ENCODE peak calls at places on chromosome 21, in four cellular contexts. V, M, S and Q are unnamed samples.
A peak's percentile ranks its signal among the peaks of the same experiment; 100 is the strongest.

GRCh38 chr21:45294509-45295291 is 7.0 kb upstream of the POFUT2 start:
- DNase-seq in V (no peak), M (no peak), S (no peak), Q (no peak)

GRCh38 chr21:45542242-45542666 is at the start of gene SLC19A1:
- DNase-seq in V (peak; percentile 98), M (no peak), S (peak; percentile 98), Q (peak; percentile 98)

GRCh38 chr21:31554511-31555022 is 104.9 kb upstream of the SOD1 start:
- DNase-seq in V (no peak), M (no peak), S (no peak), Q (no peak)

GRCh38 chr21:17343055-17343454 is 169.8 kb upstream of the CXADR start:
- DNase-seq in V (no peak), M (no peak), S (peak; percentile 8), Q (no peak)

GRCh38 chr21:45393021-45393420 is 11.9 kb upstream of the COL18A1 start:
- DNase-seq in V (no peak), M (no peak), S (no peak), Q (no peak)

GRCh38 chr21:44282370-44282769 is 3.3 kb upstream of the AIRE start:
- DNase-seq in V (no peak), M (no peak), S (no peak), Q (no peak)

GRCh38 chr21:46527801-46528200 is 69.1 kb downstream of the DIP2A start:
- DNase-seq in V (no peak), M (no peak), S (no peak), Q (no peak)

GRCh38 chr21:45388011-45388521 is 16.9 kb upstream of the COL18A1 start:
- DNase-seq in V (no peak), M (no peak), S (no peak), Q (no peak)

GRCh38 chr21:37208056-37208705 is 59.0 kb downstream of the VPS26C start:
- DNase-seq in V (no peak), M (no peak), S (peak; percentile 68), Q (peak; percentile 68)

GRCh38 chr21:16046625-16047340 is 317.0 kb downstream of the USP25 start:
- DNase-seq in V (no peak), M (no peak), S (no peak), Q (no peak)

GRCh38 chr21:44709426-44710293 is 1.7 kb downstream of the TSPEAR start:
- DNase-seq in V (no peak), M (no peak), S (no peak), Q (no peak)

GRCh38 chr21:31731802-31732537 is at the start of gene SCAF4:
- DNase-seq in V (peak; percentile 85), M (peak; percentile 49), S (peak; percentile 97), Q (peak; percentile 82)

GRCh38 chr21:44425307-44425894 is 29.9 kb upstream of the LRRC3 start:
- DNase-seq in V (no peak), M (no peak), S (no peak), Q (no peak)

GRCh38 chr21:14120091-14120734 is 90.5 kb downstream of the LIPI start:
- DNase-seq in V (no peak), M (no peak), S (peak; percentile 43), Q (no peak)

GRCh38 chr21:34835526-34835925 is 166.7 kb downstream of the CLIC6 start:
- DNase-seq in V (no peak), M (no peak), S (no peak), Q (no peak)

GRCh38 chr21:34565238-34565637 is 49.7 kb downstream of the RCAN1 start:
- DNase-seq in V (no peak), M (no peak), S (no peak), Q (no peak)

GRCh38 chr21:34704119-34704518 is 35.3 kb downstream of the CLIC6 start:
- DNase-seq in V (no peak), M (no peak), S (no peak), Q (no peak)

GRCh38 chr21:16162953-16163352 is 433.2 kb downstream of the USP25 start:
- DNase-seq in V (no peak), M (no peak), S (no peak), Q (no peak)

GRCh38 chr21:37866027-37866426 is 50.2 kb downstream of the KCNJ6 start:
- DNase-seq in V (no peak), M (no peak), S (no peak), Q (no peak)

GRCh38 chr21:30480145-30480544 is at the start of gene KRTAP19-1:
- DNase-seq in V (no peak), M (no peak), S (no peak), Q (no peak)

GRCh38 chr21:45385549-45386050 is 19.4 kb upstream of the COL18A1 start:
- DNase-seq in V (no peak), M (no peak), S (no peak), Q (no peak)

GRCh38 chr21:44253832-44254700 is 7.6 kb downstream of the DNMT3L start:
- DNase-seq in V (no peak), M (no peak), S (peak; percentile 7), Q (peak; percentile 13)

GRCh38 chr21:44896561-44897286 is 23.2 kb upstream of the PTTG1IP start:
- DNase-seq in V (no peak), M (no peak), S (no peak), Q (no peak)

GRCh38 chr21:17858764-17859163 is 39.6 kb upstream of the C21orf91 start:
- DNase-seq in V (no peak), M (no peak), S (no peak), Q (no peak)

GRCh38 chr21:30408782-30409494 is 13.1 kb downstream of the KRTAP13-1 start:
- DNase-seq in V (no peak), M (peak; percentile 95), S (peak; percentile 8), Q (no peak)

GRCh38 chr21:46253610-46254124 is 25.1 kb upstream of the LSS start:
- DNase-seq in V (no peak), M (no peak), S (peak; percentile 49), Q (no peak)

DNA sequence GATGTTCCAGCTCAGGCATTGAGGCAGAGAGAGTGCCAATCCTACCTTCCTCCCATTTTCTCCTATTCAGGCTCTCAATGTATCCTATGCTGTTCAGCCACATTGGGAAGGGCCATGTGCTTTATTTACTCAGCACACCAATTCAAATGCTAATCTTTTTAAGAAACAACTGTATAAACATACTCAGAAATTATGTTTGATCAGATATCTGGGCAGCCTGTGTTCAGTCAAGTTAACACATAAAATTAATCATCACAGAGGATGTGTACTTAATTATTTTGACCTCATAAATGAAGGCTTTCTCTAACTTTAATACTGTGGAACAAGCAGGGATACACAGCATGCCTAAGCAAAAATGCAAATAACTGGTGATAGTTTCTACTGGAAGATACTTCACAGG is 149.8 kb downstream of the NCAM2 start:
- DNase-seq in V (no peak), M (no peak), S (no peak), Q (no peak)
- TF ChIP-seq TAF1 in V (no peak), M (no peak), S (no peak), Q (no peak)

DNA sequence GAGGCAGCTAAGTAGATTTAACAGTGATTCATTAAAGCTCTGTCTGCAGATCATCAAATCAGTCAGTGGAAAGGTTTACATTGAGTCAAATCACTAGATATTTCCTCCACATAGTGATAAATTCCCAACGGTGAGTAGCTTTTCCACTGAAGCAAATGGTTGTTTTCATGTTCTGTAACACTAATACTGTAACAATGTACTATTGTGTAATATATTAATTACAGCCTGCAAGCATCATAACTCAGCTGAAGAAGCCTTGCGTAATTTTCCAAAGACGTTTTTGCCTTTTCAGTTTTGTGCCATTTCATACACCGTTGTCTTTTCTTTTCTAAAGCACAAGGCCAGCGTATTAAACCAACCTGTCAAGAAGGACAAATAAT is 16.9 kb upstream of the PDE9A start:
- DNase-seq in V (no peak), M (no peak), S (no peak), Q (no peak)
- TF ChIP-seq POLR2AphosphoS5 in V (no peak), M (no peak), S (no peak), Q (no peak)

GRCh38 chr21:41427556-41427955 is 1.5 kb downstream of the MX1 start:
- DNase-seq in V (no peak), M (no peak), S (no peak), Q (no peak)
- TF ChIP-seq POLR2A in V (peak; percentile 42), M (no peak), S (no peak), Q (no peak)

GRCh38 chr21:39567180-39567972 is 45.4 kb upstream of the B3GALT5 start:
- DNase-seq in V (no peak), M (no peak), S (no peak), Q (no peak)

GRCh38 chr21:39564200-39564599 is 48.5 kb upstream of the B3GALT5 start:
- DNase-seq in V (no peak), M (no peak), S (no peak), Q (no peak)

GRCh38 chr21:39562791-39563770 is 49.7 kb upstream of the B3GALT5 start:
- DNase-seq in V (no peak), M (no peak), S (no peak), Q (no peak)

DNA sequence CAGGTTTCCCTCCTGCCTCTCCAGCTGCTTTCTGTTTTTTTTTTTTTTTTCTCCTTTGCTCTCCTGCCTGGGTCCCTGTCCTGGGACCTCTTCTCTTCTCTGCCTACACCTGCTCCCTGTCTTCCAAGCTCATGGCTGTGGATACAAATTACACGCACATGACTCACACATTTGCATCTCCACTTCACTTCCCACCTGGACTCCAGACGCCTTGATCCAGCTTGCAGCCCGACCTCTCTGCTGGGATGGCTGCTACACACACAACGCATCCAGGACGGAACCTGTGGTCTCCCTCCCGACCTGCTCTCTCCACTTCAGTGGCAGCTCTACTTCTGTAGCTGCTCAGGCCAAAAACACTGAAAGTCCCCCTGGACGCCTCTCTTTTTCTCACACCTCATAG is 44.4 kb upstream of the B3GALT5 start:
- DNase-seq in V (no peak), M (no peak), S (no peak), Q (no peak)
- TF ChIP-seq TAF1 in V (no peak), M (no peak), S (no peak), Q (no peak)

GRCh38 chr21:38984982-38985422 is 179.3 kb downstream of the ETS2 start:
- DNase-seq in V (no peak), M (no peak), S (no peak), Q (no peak)
- TF ChIP-seq POLR2AphosphoS5 in V (no peak), M (no peak), S (no peak), Q (no peak)

GRCh38 chr21:33325222-33326067 is 675 bp downstream of the IFNAR1 start:
- DNase-seq in V (no peak), M (no peak), S (peak; percentile 56), Q (no peak)
- TF ChIP-seq POLR2A in V (no peak), M (peak; percentile 40), S (no peak), Q (no peak)

GRCh38 chr21:36127977-36128376 is 6.9 kb upstream of the CBR3 start:
- DNase-seq in V (no peak), M (no peak), S (no peak), Q (no peak)

GRCh38 chr21:36129219-36129618 is 5.7 kb upstream of the CBR3 start:
- DNase-seq in V (no peak), M (no peak), S (no peak), Q (no peak)

GRCh38 chr21:36135391-36136094 is 664 bp downstream of the CBR3 start:
- DNase-seq in V (peak; percentile 48), M (no peak), S (no peak), Q (peak; percentile 60)

GRCh38 chr21:36134820-36135390 is at the start of gene CBR3:
- DNase-seq in V (no peak), M (no peak), S (no peak), Q (peak; percentile 40)

GRCh38 chr21:36132691-36133090 is 2.2 kb upstream of the CBR3 start:
- DNase-seq in V (no peak), M (no peak), S (no peak), Q (no peak)
- TF ChIP-seq TAF1 in V (no peak), M (no peak), S (no peak), Q (no peak)

GRCh38 chr21:26964379-26964778 is 2.5 kb downstream of the ADAMTS5 start:
- DNase-seq in V (no peak), M (no peak), S (no peak), Q (no peak)
- TF ChIP-seq POLR2AphosphoS5 in V (no peak), M (no peak), S (no peak), Q (no peak)